ENCODE peak calls at places on chromosomes 7 and 10, in six cellular contexts. N is PC-3, F is HCT116, V is MM.1S, L is neural progenitor cell, O is SK-N-SH. Q is an unnamed sample.

GRCh38 chr10:60098676-60099601 is 192.6 kb upstream of the CCDC6 start:
- DNase-seq in N (peak), F (peak), V (no peak), L (peak), O (peak), Q (peak)

GRCh38 chr10:12978885-12979284 is 22.6 kb downstream of the CCDC3 start:
- DNase-seq in N (no peak), F (no peak), V (no peak), L (no peak), O (peak), Q (no peak)

GRCh38 chr10:96512524-96512991 is 1.2 kb downstream of the TLL2 start:
- DNase-seq in N (no peak), F (no peak), V (no peak), L (peak), O (peak), Q (peak)

GRCh38 chr7:42744746-42745145 is 167.1 kb downstream of the C7orf25 start:
- DNase-seq in N (no peak), F (no peak), V (no peak), L (no peak), O (no peak), Q (no peak)

GRCh38 chr7:91226411-91226810 is 37.8 kb upstream of the FZD1 start:
- DNase-seq in N (no peak), F (no peak), V (no peak), L (no peak), O (no peak), Q (no peak)

GRCh38 chr7:20113423-20114027 is 103.7 kb downstream of the MACC1 start:
- DNase-seq in N (no peak), F (no peak), V (peak), L (no peak), O (no peak), Q (no peak)

GRCh38 chr10:12387561-12388210 is 38.3 kb downstream of the CAMK1D start:
- DNase-seq in N (no peak), F (no peak), V (no peak), L (no peak), O (no peak), Q (no peak)

GRCh38 chr10:19817251-19818046 is 1.2 kb downstream of the PLXDC2 start:
- DNase-seq in N (no peak), F (no peak), V (peak), L (peak), O (peak), Q (peak)

GRCh38 chr7:112080441-112080840 is 125.8 kb downstream of the DOCK4 start:
- DNase-seq in N (peak), F (no peak), V (peak), L (no peak), O (no peak), Q (peak)

GRCh38 chr7:74405191-74405898 is 48.4 kb upstream of the GTF2IRD1 start:
- DNase-seq in N (no peak), F (no peak), V (peak), L (peak), O (peak), Q (peak)

GRCh38 chr10:25104441-25104840 is 70.4 kb upstream of the GPR158 start:
- DNase-seq in N (no peak), F (no peak), V (no peak), L (no peak), O (no peak), Q (no peak)

GRCh38 chr10:45644527-45644926 is 28.0 kb downstream of the ZFAND4 start:
- DNase-seq in N (no peak), F (no peak), V (no peak), L (no peak), O (no peak), Q (no peak)

GRCh38 chr10:129047001-129047400 is 420.0 kb upstream of the MGMT start:
- DNase-seq in N (no peak), F (no peak), V (no peak), L (no peak), O (no peak), Q (no peak)

GRCh38 chr7:107387573-107388219 is 82.2 kb upstream of the GPR22 start:
- DNase-seq in N (peak), F (no peak), V (no peak), L (no peak), O (peak), Q (peak)

GRCh38 chr10:98308602-98309365 is 40.8 kb upstream of the LOXL4 start:
- DNase-seq in N (no peak), F (no peak), V (no peak), L (peak), O (peak), Q (no peak)

GRCh38 chr7:49878627-49879026 is 105.2 kb downstream of the VWC2 start:
- DNase-seq in N (no peak), F (no peak), V (no peak), L (no peak), O (no peak), Q (no peak)

GRCh38 chr10:73771722-73772279 is 10.0 kb upstream of the CHCHD1 start:
- DNase-seq in N (peak), F (peak), V (peak), L (peak), O (no peak), Q (peak)

GRCh38 chr10:101609481-101609880 is 21.4 kb downstream of the DPCD start:
- DNase-seq in N (no peak), F (no peak), V (no peak), L (no peak), O (no peak), Q (no peak)

GRCh38 chr7:23184709-23185354 is 3.0 kb downstream of the NUP42 start:
- DNase-seq in N (peak), F (peak), V (peak), L (peak), O (peak), Q (peak)

GRCh38 chr7:26321440-26321839 is 29.8 kb downstream of the SNX10 start:
- DNase-seq in N (peak), F (no peak), V (no peak), L (no peak), O (no peak), Q (no peak)

GRCh38 chr10:123136806-123137642 is 1.3 kb downstream of the HMX3 start:
- DNase-seq in N (no peak), F (no peak), V (no peak), L (peak), O (no peak), Q (peak)

GRCh38 chr10:18737236-18737635 is 78.0 kb downstream of the ARL5B start:
- DNase-seq in N (peak), F (no peak), V (no peak), L (no peak), O (no peak), Q (peak)

GRCh38 chr10:123451607-123452245 is 214.4 kb upstream of the GPR26 start:
- DNase-seq in N (no peak), F (no peak), V (no peak), L (peak), O (no peak), Q (no peak)

GRCh38 chr7:43879477-43879876 is 10.2 kb upstream of the MRPS24 start:
- DNase-seq in N (peak), F (no peak), V (no peak), L (no peak), O (no peak), Q (peak)

GRCh38 chr7:113083132-113083833 is 3.3 kb downstream of the GPR85 start:
- DNase-seq in N (no peak), F (no peak), V (peak), L (peak), O (no peak), Q (no peak)

GRCh38 chr10:116085333-116085732 is 187.7 kb downstream of the GFRA1 start:
- DNase-seq in N (no peak), F (no peak), V (no peak), L (no peak), O (no peak), Q (no peak)

GRCh38 chr10:66167816-66168215 is 758.0 kb upstream of the LRRTM3 start:
- DNase-seq in N (peak), F (no peak), V (no peak), L (no peak), O (no peak), Q (no peak)

GRCh38 chr7:127556404-127556803 is 29.0 kb downstream of the GCC1 start:
- DNase-seq in N (no peak), F (no peak), V (no peak), L (no peak), O (no peak), Q (no peak)

DNA sequence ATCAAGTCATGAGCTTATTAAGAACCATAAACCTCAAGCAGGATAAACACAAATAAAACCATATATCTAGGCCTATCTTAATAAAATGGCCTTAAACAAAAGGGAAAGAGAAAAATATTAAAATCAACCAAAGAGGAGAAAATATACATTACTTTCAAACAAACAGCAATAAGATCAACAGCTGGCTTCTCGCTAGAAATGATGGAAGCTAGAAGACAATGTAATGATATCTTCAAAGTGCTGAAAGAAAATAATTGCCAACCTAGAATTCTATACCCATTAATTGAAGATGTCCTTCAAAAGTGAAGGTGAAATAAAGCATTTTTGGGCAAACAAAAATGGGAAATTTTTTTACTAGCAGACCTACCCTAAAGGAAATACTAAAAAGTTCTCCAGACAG is 142.9 kb upstream of the PODXL start:
- DNase-seq in N (no peak), F (no peak), V (no peak), L (no peak), O (no peak), Q (no peak)
- H3K9ac ChIP-seq in N (no peak), F (no peak), V (no peak), L (no peak), O (no peak), Q (no peak)

DNA sequence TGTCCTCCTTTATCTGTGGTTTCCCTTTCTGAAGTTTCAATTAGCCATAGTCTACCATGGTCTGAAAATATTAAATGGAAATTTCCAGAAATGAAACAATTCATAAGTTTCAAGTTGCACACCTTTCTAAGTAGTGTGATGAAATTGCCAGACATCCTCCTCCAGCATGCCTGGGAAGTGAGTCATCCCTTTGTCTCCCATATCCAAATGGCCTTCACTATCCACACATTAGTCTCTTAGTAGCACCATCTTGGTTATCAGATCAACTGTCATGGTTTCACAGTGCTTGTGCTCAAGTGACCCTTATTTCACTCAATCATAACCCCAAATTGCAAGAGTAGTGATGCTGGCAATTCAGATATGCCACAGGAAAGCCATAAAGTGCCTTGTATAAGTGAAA is 83.4 kb upstream of the PPP1R9A start:
- DNase-seq in N (peak), F (peak), V (no peak), L (no peak), O (no peak), Q (peak)
- TF ChIP-seq EZH2phosphoT487 in N (no peak), F (no peak), V (no peak), L (no peak), O (no peak), Q (no peak)

DNA sequence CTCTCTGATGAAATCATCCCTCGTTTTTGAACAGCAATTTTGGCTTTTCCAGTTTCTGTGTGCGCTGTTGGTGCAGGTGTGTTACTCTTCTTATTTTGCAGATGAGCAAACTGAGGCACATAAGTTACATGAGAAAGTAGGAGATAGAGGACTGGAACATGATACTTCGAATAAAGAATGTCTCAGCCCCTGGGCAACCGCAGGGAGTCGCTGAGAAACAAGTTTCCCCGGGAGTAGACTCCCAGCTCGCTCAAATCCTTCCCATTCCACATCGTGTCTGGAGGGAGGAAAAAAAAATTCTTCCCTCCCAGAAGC is 18.0 kb downstream of the MXI1 start:
- DNase-seq in N (no peak), F (no peak), V (peak), L (no peak), O (no peak), Q (no peak)
- H2AFZ ChIP-seq in N (peak), F (peak), V (peak), L (no peak), O (peak), Q (peak)

GRCh38 chr10:5691786-5692185 is 7.1 kb downstream of the TASOR2 start:
- DNase-seq in N (no peak), F (no peak), V (no peak), L (no peak), O (no peak), Q (no peak)
- H3K9ac ChIP-seq in N (no peak), F (no peak), V (no peak), L (no peak), O (no peak), Q (no peak)

DNA sequence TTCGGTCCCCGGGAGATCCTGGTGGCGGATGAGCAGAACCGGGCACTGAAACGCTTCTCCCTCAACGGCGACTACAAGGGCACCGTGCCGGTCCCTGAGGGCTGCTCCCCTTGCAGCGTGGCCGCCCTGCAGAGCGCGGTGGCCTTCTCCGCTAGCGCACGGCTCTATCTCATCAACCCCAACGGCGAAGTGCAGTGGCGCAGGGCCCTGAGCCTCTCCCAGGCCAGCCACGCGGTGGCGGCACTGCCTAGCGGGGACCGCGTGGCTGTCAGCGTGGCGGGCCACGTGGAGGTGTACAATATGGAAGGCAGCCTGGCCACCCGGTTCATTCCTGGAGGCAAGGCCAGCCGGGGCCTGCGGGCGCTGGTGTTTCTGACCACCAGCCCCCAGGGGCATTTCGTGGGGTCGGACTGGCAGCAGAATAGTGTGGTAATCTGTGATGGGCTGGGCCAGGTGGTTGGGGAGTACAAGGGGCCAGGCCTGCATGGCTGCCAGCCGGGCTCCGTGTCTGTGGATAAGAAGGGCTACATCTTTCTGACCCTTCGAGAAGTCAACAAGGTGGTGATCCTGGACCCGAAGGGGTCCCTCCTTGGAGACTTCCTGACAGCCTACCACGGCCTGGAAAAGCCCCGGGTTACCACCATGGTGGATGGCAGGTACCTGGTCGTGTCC is 3.7 kb downstream of the TRIM56 start:
- DNase-seq in N (no peak), F (no peak), V (no peak), L (no peak), O (no peak), Q (no peak)
- TF ChIP-seq EZH2phosphoT487 in N (no peak), F (no peak), V (no peak), L (no peak), O (no peak), Q (no peak)

Q was measured in GM23248.